ENCODE peak calls at places on chromosomes 2 and 18, in six cellular contexts. D, T, G, K, X and E are unnamed samples.
A peak's percentile ranks its signal among the peaks of the same experiment; 100 is the strongest.

GRCh38 chr2:30315391-30316055 is 84.2 kb downstream of the LBH start:
- DNase-seq in K (no peak), D (no peak), X (no peak), G (peak; percentile 49), T (no peak), E (no peak)

GRCh38 chr18:44627245-44627644 is 53.4 kb upstream of the SETBP1 start:
- DNase-seq in D (no peak), T (no peak), K (no peak), G (no peak), X (no peak), E (no peak)

GRCh38 chr18:8609711-8610441 is 639 bp downstream of the RAB12 start:
- DNase-seq in K (no peak), T (peak; percentile 78), G (peak; percentile 22), X (no peak), D (no peak), E (no peak)

GRCh38 chr18:36856815-36857214 is 27.9 kb downstream of the KIAA1328 start:
- DNase-seq in D (no peak), K (no peak), X (no peak), T (no peak), G (no peak), E (no peak)

GRCh38 chr18:79789901-79790885 is 7.5 kb upstream of the KCNG2 start:
- DNase-seq in K (peak; percentile 49), D (no peak), T (peak; percentile 60), G (no peak), X (no peak), E (no peak)

GRCh38 chr2:58798787-58799186 is 557.7 kb upstream of the FANCL start:
- DNase-seq in K (no peak), G (no peak), D (no peak), X (no peak), T (no peak), E (no peak)

GRCh38 chr2:221370942-221371221 is 201.2 kb downstream of the EPHA4 start:
- DNase-seq in G (no peak), D (no peak), T (no peak), X (no peak), K (no peak), E (no peak)

GRCh38 chr2:156803243-156803642 is 367.1 kb downstream of the GPD2 start:
- DNase-seq in T (no peak), D (no peak), X (peak; percentile 33), G (no peak), K (no peak), E (no peak)

GRCh38 chr2:119694994-119695521 is 16.1 kb downstream of the TMEM177 start:
- DNase-seq in T (no peak), D (no peak), G (peak; percentile 65), K (no peak), X (no peak), E (no peak)

GRCh38 chr2:163733301-163733938 is 2.4 kb downstream of the FIGN start:
- DNase-seq in X (no peak), K (no peak), T (no peak), G (no peak), D (no peak), E (no peak)

GRCh38 chr2:152354909-152355308 is 19.9 kb downstream of the FMNL2 start:
- DNase-seq in X (no peak), K (no peak), D (no peak), G (no peak), T (no peak), E (no peak)

GRCh38 chr2:232479341-232480200 is 8.1 kb downstream of the ECEL1 start:
- DNase-seq in X (no peak), G (no peak), D (no peak), T (peak; percentile 60), K (no peak), E (no peak)

GRCh38 chr2:43605851-43606250 is 10.0 kb upstream of the THADA start:
- DNase-seq in T (no peak), K (no peak), G (no peak), D (no peak), X (no peak), E (no peak)

GRCh38 chr2:219461061-219461514 is 26.4 kb downstream of the SPEG start:
- DNase-seq in D (peak; percentile 66), G (no peak), K (no peak), X (no peak), T (no peak), E (no peak)

GRCh38 chr2:160010361-160011145 is 51.9 kb downstream of the PLA2R1 start:
- DNase-seq in D (no peak), K (no peak), X (no peak), G (no peak), T (no peak), E (no peak)

GRCh38 chr2:190468814-190469569 is 60.8 kb downstream of the MFSD6 start:
- DNase-seq in X (peak; percentile 89), T (peak; percentile 72), K (peak; percentile 76), G (no peak), D (peak; percentile 58), E (no peak)

GRCh38 chr2:191167766-191168165 is 17.0 kb upstream of the STAT4 start:
- DNase-seq in T (no peak), K (no peak), X (peak; percentile 59), D (no peak), G (no peak), E (no peak)

GRCh38 chr2:158633261-158633660 is 161.9 kb upstream of the DAPL1 start:
- DNase-seq in T (no peak), G (no peak), K (no peak), D (no peak), X (no peak), E (no peak)

GRCh38 chr2:96537066-96537733 is 648 bp downstream of the ARID5A start:
- DNase-seq in X (peak; percentile 72), G (peak; percentile 92), T (peak; percentile 93), K (no peak), D (peak; percentile 43), E (peak; percentile 37)

GRCh38 chr2:13102340-13103063 is 385.8 kb downstream of the TRIB2 start:
- DNase-seq in X (no peak), D (no peak), T (no peak), K (no peak), G (no peak), E (no peak)
- H3K9me3 ChIP-seq in X (no peaks in the 10 kb centered on the region), D (peaks cover 2% of the 10 kb centered on the region), T (no peaks in the 10 kb centered on the region), K (no peaks in the 10 kb centered on the region), G (no peaks in the 10 kb centered on the region), E (peaks cover 9% of the 10 kb centered on the region)

DNA sequence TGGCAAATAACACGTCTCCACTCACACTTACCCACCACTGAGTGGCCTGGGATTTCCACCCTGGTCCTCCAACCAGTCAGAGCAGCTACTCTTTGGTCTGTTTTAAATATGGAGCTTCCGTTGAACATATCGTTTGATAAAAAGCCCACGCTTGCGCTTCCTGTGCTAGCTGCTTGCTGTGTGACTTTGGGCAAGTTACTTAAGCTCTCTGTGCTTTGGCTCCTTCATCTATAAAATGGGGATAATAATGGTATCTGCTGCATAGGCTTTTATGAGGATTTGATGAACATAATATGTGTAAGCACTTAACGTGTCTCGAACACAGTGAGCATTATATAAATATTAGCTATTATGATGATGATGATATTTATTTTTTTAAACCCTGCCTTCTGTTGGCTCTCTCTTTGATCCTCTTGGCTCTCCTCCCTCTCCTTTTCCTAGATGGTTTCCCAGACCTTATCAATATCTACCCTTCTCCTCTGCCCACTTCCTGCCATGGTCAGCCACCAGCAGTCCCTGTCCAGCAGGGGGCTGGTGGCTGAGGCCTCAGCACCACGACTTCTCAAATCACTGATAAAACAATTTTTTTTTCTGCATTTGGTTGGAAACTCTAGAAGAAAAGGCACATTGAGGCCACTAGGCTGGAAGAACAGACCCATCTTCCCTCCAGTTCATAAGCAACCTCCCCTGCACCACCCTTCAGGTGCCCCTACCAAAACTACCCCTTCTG is 191.9 kb downstream of the LOXHD1 start:
- DNase-seq in X (no peak), D (peak; percentile 10), T (no peak), K (no peak), G (no peak), E (no peak)
- H3K9me3 ChIP-seq in X (no peaks in the 10 kb centered on the region), D (no peaks in the 10 kb centered on the region), T (no peaks in the 10 kb centered on the region), K (no peaks in the 10 kb centered on the region), G (no peaks in the 10 kb centered on the region), E (no peaks in the 10 kb centered on the region)

GRCh38 chr2:42001696-42002331 is 46.0 kb upstream of the PKDCC start:
- DNase-seq in X (no peak), D (no peak), G (no peak), K (no peak), T (no peak), E (no peak)
- H3K9me3 ChIP-seq in X (no peaks in the 10 kb centered on the region), D (no peaks in the 10 kb centered on the region), G (no peaks in the 10 kb centered on the region), K (no peaks in the 10 kb centered on the region), T (no peaks in the 10 kb centered on the region), E (no peaks in the 10 kb centered on the region)

GRCh38 chr18:71321319-71321718 is 1032.5 kb downstream of the SOCS6 start:
- DNase-seq in D (no peak), T (no peak), G (no peak), K (no peak), X (no peak), E (no peak)
- H3K9me3 ChIP-seq in D (no peaks in the 10 kb centered on the region), T (no peaks in the 10 kb centered on the region), G (no peaks in the 10 kb centered on the region), K (no peaks in the 10 kb centered on the region), X (no peaks in the 10 kb centered on the region), E (no peaks in the 10 kb centered on the region)